ENCODE peak calls at places on chromosomes 11 and 22, in four cellular contexts. H is body of pancreas, N is HepG2, F is upper lobe of left lung. D is an unnamed sample.

GRCh38 chr22:33063611-33064010 is 5.4 kb upstream of the SYN3 start:
- DNase-seq in H (no peak), F (no peak), N (no peak), D (no peak)

GRCh38 chr11:23320131-23320530 is 459.9 kb upstream of the CCDC179 start:
- DNase-seq in H (no peak), N (no peak), F (no peak), D (no peak)

GRCh38 chr11:117796456-117797428 is at the start of gene DSCAML1:
- DNase-seq in N (no peak), F (no peak), H (no peak), D (no peak)

GRCh38 chr11:126594921-126595367 is 239.5 kb downstream of the ST3GAL4 start:
- DNase-seq in H (no peak), F (no peak), N (no peak), D (no peak)

GRCh38 chr22:47090591-47091240 is 328.3 kb downstream of the TBC1D22A start:
- DNase-seq in F (no peak), N (no peak), H (no peak), D (no peak)

GRCh38 chr11:1217151-1217550 is 5.7 kb upstream of the MUC5B start:
- DNase-seq in N (no peak), F (no peak), H (no peak), D (no peak)

GRCh38 chr11:34263462-34264186 is 94.2 kb downstream of the ABTB2 start:
- DNase-seq in F (peak; percentile 88), N (peak; percentile 36), H (peak; percentile 91), D (no peak)

GRCh38 chr11:121057922-121058321 is 34.0 kb downstream of the TBCEL start:
- DNase-seq in F (no peak), N (no peak), H (no peak), D (peak; percentile 24)

GRCh38 chr11:122178795-122179194 is 62.8 kb upstream of the BLID start:
- DNase-seq in F (no peak), H (no peak), N (no peak), D (no peak)

GRCh38 chr11:47592276-47592675 is 1.9 kb downstream of the C1QTNF4 start:
- DNase-seq in N (no peak), F (no peak), H (no peak), D (no peak)

GRCh38 chr22:28594784-28595324 is 84.8 kb downstream of the TTC28 start:
- DNase-seq in N (peak; percentile 54), H (peak; percentile 5), F (no peak), D (no peak)

GRCh38 chr11:92159931-92160330 is 64.7 kb upstream of the FAT3 start:
- DNase-seq in H (no peak), F (no peak), N (no peak), D (no peak)

GRCh38 chr11:134439181-134439580 is 27.1 kb upstream of the B3GAT1 start:
- DNase-seq in H (peak; percentile 6), N (no peak), F (no peak), D (no peak)

GRCh38 chr11:45021692-45022130 is 71.0 kb upstream of the TP53I11 start:
- DNase-seq in N (no peak), F (peak; percentile 31), H (peak; percentile 52), D (no peak)

GRCh38 chr11:66186470-66186869 is 82.0 kb upstream of the RAB1B start:
- DNase-seq in F (no peak), N (no peak), H (no peak), D (no peak)

GRCh38 chr11:127902405-127902804 is 685.0 kb downstream of the ETS1 start:
- DNase-seq in F (no peak), N (no peak), H (no peak), D (no peak)

GRCh38 chr22:40028098-40028425 is 33.3 kb downstream of the FAM83F start:
- DNase-seq in F (no peak), H (no peak), N (no peak), D (no peak)

GRCh38 chr22:48309115-48309705 is 1518.5 kb downstream of the BRD1 start:
- DNase-seq in H (no peak), N (no peak), F (no peak), D (no peak)

GRCh38 chr11:17256512-17256911 is 20.0 kb upstream of the NUCB2 start:
- DNase-seq in F (no peak), N (no peak), H (no peak), D (no peak)

GRCh38 chr22:29722151-29722550 is 2.3 kb downstream of the CABP7 start:
- DNase-seq in F (no peak), N (no peak), H (no peak), D (no peak)

GRCh38 chr11:59728913-59729312 is 15.3 kb upstream of the OR10V1 start:
- DNase-seq in H (peak; percentile 5), F (peak; percentile 60), N (no peak), D (no peak)

GRCh38 chr11:2442554-2442953 is 1.8 kb downstream of the TRPM5 start:
- DNase-seq in H (no peak), F (no peak), N (no peak), D (no peak)

GRCh38 chr11:86632499-86633269 is 39.7 kb downstream of the ME3 start:
- DNase-seq in H (peak; percentile 10), N (peak; percentile 28), F (no peak), D (no peak)

GRCh38 chr11:34570584-34570983 is 50.3 kb upstream of the EHF start:
- DNase-seq in H (no peak), F (peak; percentile 56), N (no peak), D (no peak)

GRCh38 chr22:47918276-47918928 is 1156.0 kb downstream of the TBC1D22A start:
- DNase-seq in N (no peak), H (no peak), F (no peak), D (no peak)

GRCh38 chr11:34682822-34683221 is 61.9 kb downstream of the EHF start:
- DNase-seq in H (no peak), N (no peak), F (no peak), D (no peak)

GRCh38 chr11:107337917-107338316 is 119.7 kb downstream of the CWF19L2 start:
- DNase-seq in H (no peak), N (no peak), F (no peak), D (no peak)

GRCh38 chr11:132088551-132088950 is 718.1 kb downstream of the NTM start:
- DNase-seq in F (no peak), H (no peak), N (no peak), D (no peak)

GRCh38 chr11:20669833-20670684 is 673 bp downstream of the NELL1 start:
- DNase-seq in N (no peak), F (no peak), H (no peak), D (peak; percentile 8)

GRCh38 chr11:33016654-33017053 is 976 bp downstream of the DEPDC7 start:
- DNase-seq in F (no peak), H (no peak), N (no peak), D (no peak)

GRCh38 chr11:67648796-67649613 is 1.5 kb downstream of the ACY3 start:
- DNase-seq in N (no peak), H (no peak), F (no peak), D (peak; percentile 85)

GRCh38 chr22:39090426-39091064 is 6.5 kb upstream of the APOBEC3H start:
- DNase-seq in H (peak; percentile 38), N (no peak), F (peak; percentile 56), D (no peak)

GRCh38 chr11:126346586-126346940 is 8.9 kb upstream of the ST3GAL4 start:
- DNase-seq in F (no peak), H (no peak), N (no peak), D (no peak)

GRCh38 chr11:122108192-122108799 is 7.7 kb downstream of the BLID start:
- DNase-seq in F (peak; percentile 23), N (peak; percentile 29), H (peak; percentile 25), D (no peak)

GRCh38 chr11:43687120-43687791 is 6.7 kb downstream of the HSD17B12 start:
- DNase-seq in H (no peak), N (no peak), F (peak; percentile 78), D (no peak)
- TF ChIP-seq CTCF in H (no peak), N (no peak), F (no peak), D (no peak)

DNA sequence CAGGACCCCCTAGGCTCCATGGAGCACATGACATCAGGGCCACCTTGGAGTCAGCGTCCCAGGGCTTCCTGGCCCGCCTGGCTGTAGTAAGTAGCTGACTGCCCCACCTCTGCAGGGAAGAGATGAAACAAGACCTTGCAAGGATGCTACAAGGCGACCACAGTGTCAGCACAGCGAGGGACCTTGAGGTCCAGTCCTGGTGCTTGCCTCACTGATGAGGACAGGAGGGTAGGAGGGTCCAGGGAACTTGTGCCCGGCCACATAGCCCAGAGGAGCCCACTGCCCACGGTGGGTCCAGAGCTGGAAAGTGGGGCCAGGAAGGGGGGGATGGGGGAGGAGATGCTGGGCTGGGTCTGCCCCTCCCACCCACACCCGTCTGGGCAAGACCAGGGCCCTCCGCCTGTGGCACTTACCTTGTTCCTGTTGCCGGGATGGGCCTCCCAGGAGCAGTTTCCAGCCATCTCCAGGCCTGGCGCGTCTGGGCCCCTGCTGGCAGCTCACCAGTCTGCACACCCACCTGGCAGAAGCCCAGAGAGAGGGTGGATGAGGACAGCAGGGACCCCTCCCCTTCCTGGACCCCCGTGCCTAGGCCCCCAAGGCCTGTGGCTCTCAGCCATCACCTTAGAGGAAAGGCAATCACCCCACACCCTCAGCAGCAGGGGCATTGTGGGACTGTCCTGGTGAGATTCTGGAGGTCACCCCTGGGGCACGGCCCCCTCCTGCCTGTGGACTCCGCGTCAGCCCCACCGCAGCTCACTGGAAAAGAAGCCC is 3.4 kb downstream of the MRGPRF start:
- DNase-seq in H (no peak), N (no peak), F (no peak), D (no peak)
- H3K4me3 ChIP-seq in H (no peak overlapping the region), N (no peak overlapping the region), F (no peak overlapping the region), D (no peak overlapping the region)

GRCh38 chr11:93622043-93622442 is 39.4 kb upstream of the CEP295 start:
- DNase-seq in F (no peak), N (peak; percentile 11), H (no peak), D (no peak)
- TF ChIP-seq CTCF in F (no peak), N (peak; percentile 49), H (no peak), D (peak; percentile 15)

GRCh38 chr22:42075277-42075676 is 1.2 kb downstream of the PHETA2 start:
- DNase-seq in H (no peak), F (no peak), N (no peak), D (no peak)
- H3K4me3 ChIP-seq in H (no peak overlapping the region), F (no peak overlapping the region), N (no peak overlapping the region), D (no peak overlapping the region)

DNA sequence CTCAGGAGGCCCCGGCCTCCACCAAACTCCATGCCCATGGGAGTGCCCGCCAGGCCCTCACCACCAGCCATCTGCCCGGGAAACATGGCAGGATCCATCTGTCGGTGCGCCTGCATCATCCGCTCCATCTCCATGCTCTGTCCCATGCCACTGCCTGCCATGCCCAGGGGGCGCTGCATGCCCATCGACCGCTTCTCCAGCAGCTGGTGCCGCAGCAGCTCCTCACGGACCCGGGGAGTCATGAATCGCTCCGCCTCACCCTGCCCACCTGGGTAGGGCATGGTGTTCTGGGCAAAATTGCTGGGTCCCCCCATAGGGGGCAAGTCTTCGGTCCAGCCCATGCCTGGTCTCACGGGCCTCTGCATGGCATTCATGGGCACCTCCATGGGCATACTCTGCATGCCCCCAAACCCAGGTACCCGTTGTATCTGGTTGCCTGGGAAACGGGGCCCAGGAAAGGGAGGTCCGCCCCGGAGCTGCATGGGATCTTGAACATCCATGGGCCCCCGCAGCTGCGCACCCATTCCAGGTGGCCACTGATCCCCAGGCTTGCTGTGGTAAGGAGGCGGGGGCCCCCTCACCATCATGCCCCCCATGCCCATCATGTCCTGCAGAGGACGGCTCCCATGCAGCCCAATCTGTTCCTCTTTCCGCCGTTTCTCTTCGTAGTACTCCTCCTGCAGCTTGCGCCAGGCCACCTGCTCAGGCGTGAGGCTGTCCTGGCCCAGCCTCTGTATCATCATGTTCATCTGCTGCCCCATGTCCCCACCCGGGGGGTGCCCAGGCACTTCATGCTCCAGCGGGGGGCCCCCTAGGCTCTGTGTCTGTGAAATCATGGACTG is 18.0 kb downstream of the CXCR5 start:
- DNase-seq in N (no peak), F (no peak), H (no peak), D (no peak)
- TF ChIP-seq CTCF in N (peak; percentile 35), F (no peak), H (no peak), D (peak; percentile 11)

GRCh38 chr11:64448599-64449380 is 89.8 kb downstream of the RPS6KA4 start:
- DNase-seq in F (peak; percentile 90), H (peak; percentile 90), N (peak; percentile 53), D (peak; percentile 62)
- H3K4me3 ChIP-seq in F (peak overlapping the region; percentile 12), H (peak overlapping the region; percentile 22), N (no peak overlapping the region), D (peak overlapping the region; percentile 30)

D was measured in GM06990.